ENCODE peak calls at places on chromosome 2, in ten cellular contexts. One of them, this sample, is unnamed.

GRCh38 chr2:222424729-222425671 is 657 bp downstream of the SGPP2 start:
- DNase-seq in Peyer's patch: peak; percentile 57
- DNase-seq in mucosa of descending colon: peak; percentile 56
- DNase-seq in fibroblast of villous mesenchyme: no peak
- DNase-seq in uterus: no peak
- DNase-seq in AG04450: no peak
- DNase-seq in neural progenitor cell: peak; percentile 44
- DNase-seq in CD8-positive, alpha-beta T cell: no peak
- DNase-seq in stomach: peak; percentile 46
- DNase-seq in lower lobe of right lung: peak; percentile 53
- DNase-seq in this sample: no peak

GRCh38 chr2:176934869-176935415 is 277.7 kb upstream of the HNRNPA3 start:
- DNase-seq in Peyer's patch: no peak
- DNase-seq in mucosa of descending colon: no peak
- DNase-seq in fibroblast of villous mesenchyme: peak; percentile 14
- DNase-seq in uterus: peak; percentile 17
- DNase-seq in AG04450: no peak
- DNase-seq in neural progenitor cell: no peak
- DNase-seq in CD8-positive, alpha-beta T cell: no peak
- DNase-seq in stomach: no peak
- DNase-seq in lower lobe of right lung: no peak
- DNase-seq in this sample: no peak

GRCh38 chr2:225670111-225670974 is 270.8 kb downstream of the NYAP2 start:
- DNase-seq in Peyer's patch: no peak
- DNase-seq in mucosa of descending colon: no peak
- DNase-seq in fibroblast of villous mesenchyme: peak; percentile 70
- DNase-seq in uterus: no peak
- DNase-seq in AG04450: peak; percentile 42
- DNase-seq in neural progenitor cell: peak; percentile 53
- DNase-seq in CD8-positive, alpha-beta T cell: no peak
- DNase-seq in stomach: no peak
- DNase-seq in lower lobe of right lung: no peak
- DNase-seq in this sample: peak; percentile 79

GRCh38 chr2:152624805-152625204 is 92.5 kb downstream of the PRPF40A start:
- DNase-seq in Peyer's patch: no peak
- DNase-seq in mucosa of descending colon: no peak
- DNase-seq in fibroblast of villous mesenchyme: peak; percentile 85
- DNase-seq in uterus: no peak
- DNase-seq in AG04450: no peak
- DNase-seq in neural progenitor cell: no peak
- DNase-seq in CD8-positive, alpha-beta T cell: no peak
- DNase-seq in stomach: no peak
- DNase-seq in lower lobe of right lung: no peak
- DNase-seq in this sample: peak; percentile 34

GRCh38 chr2:34979148-34979547 is 1376.4 kb upstream of the CRIM1 start:
- DNase-seq in Peyer's patch: no peak
- DNase-seq in mucosa of descending colon: no peak
- DNase-seq in fibroblast of villous mesenchyme: no peak
- DNase-seq in uterus: no peak
- DNase-seq in AG04450: no peak
- DNase-seq in neural progenitor cell: no peak
- DNase-seq in CD8-positive, alpha-beta T cell: no peak
- DNase-seq in stomach: no peak
- DNase-seq in lower lobe of right lung: no peak
- DNase-seq in this sample: no peak

GRCh38 chr2:224775638-224776037 is 59.5 kb upstream of the CCDC195 start:
- DNase-seq in Peyer's patch: no peak
- DNase-seq in mucosa of descending colon: no peak
- DNase-seq in fibroblast of villous mesenchyme: peak; percentile 40
- DNase-seq in uterus: no peak
- DNase-seq in AG04450: no peak
- DNase-seq in neural progenitor cell: no peak
- DNase-seq in CD8-positive, alpha-beta T cell: no peak
- DNase-seq in stomach: no peak
- DNase-seq in lower lobe of right lung: no peak
- DNase-seq in this sample: no peak

GRCh38 chr2:238378230-238379095 is 48.3 kb upstream of the ASB1 start:
- DNase-seq in Peyer's patch: no peak
- DNase-seq in mucosa of descending colon: no peak
- DNase-seq in fibroblast of villous mesenchyme: no peak
- DNase-seq in uterus: no peak
- DNase-seq in AG04450: no peak
- DNase-seq in neural progenitor cell: no peak
- DNase-seq in CD8-positive, alpha-beta T cell: no peak
- DNase-seq in stomach: no peak
- DNase-seq in lower lobe of right lung: no peak
- DNase-seq in this sample: no peak

GRCh38 chr2:223762853-223763252 is 74.5 kb downstream of the AP1S3 start:
- DNase-seq in Peyer's patch: no peak
- DNase-seq in mucosa of descending colon: no peak
- DNase-seq in fibroblast of villous mesenchyme: peak; percentile 31
- DNase-seq in uterus: no peak
- DNase-seq in AG04450: no peak
- DNase-seq in neural progenitor cell: no peak
- DNase-seq in CD8-positive, alpha-beta T cell: no peak
- DNase-seq in stomach: no peak
- DNase-seq in lower lobe of right lung: no peak
- DNase-seq in this sample: peak; percentile 79

GRCh38 chr2:147294825-147295392 is 549.9 kb upstream of the ACVR2A start:
- DNase-seq in Peyer's patch: no peak
- DNase-seq in mucosa of descending colon: no peak
- DNase-seq in fibroblast of villous mesenchyme: no peak
- DNase-seq in uterus: no peak
- DNase-seq in AG04450: no peak
- DNase-seq in neural progenitor cell: no peak
- DNase-seq in CD8-positive, alpha-beta T cell: no peak
- DNase-seq in stomach: no peak
- DNase-seq in lower lobe of right lung: no peak
- DNase-seq in this sample: no peak

GRCh38 chr2:175030380-175031271 is 25.4 kb upstream of the CHN1 start:
- DNase-seq in Peyer's patch: peak; percentile 49
- DNase-seq in mucosa of descending colon: no peak
- DNase-seq in fibroblast of villous mesenchyme: peak; percentile 49
- DNase-seq in uterus: no peak
- DNase-seq in AG04450: peak; percentile 8
- DNase-seq in neural progenitor cell: peak; percentile 78
- DNase-seq in CD8-positive, alpha-beta T cell: no peak
- DNase-seq in stomach: no peak
- DNase-seq in lower lobe of right lung: no peak
- DNase-seq in this sample: peak; percentile 81

DNA sequence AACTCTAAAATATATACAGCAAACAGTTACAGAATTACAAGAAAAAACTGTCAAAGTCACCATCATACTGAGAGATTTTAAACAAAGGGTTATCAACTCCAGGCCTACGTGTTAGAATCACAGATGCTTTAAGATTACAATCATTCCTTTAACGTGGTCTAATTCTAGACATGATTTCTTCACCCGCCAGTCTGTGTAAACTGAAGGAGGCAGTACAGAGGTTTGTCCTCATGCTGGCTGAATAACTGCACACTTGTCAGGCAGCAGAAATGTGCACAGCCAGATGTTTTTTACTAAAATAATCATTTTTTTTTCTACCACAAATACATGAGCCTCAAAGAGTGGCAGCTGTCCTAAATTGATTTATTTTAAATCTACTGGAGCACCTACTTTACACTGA is 15.5 kb upstream of the NEURL3 start:
- DNase-seq in Peyer's patch: no peak
- DNase-seq in mucosa of descending colon: no peak
- DNase-seq in fibroblast of villous mesenchyme: no peak
- DNase-seq in uterus: no peak
- DNase-seq in AG04450: no peak
- DNase-seq in neural progenitor cell: no peak
- DNase-seq in CD8-positive, alpha-beta T cell: no peak
- DNase-seq in stomach: no peak
- DNase-seq in lower lobe of right lung: no peak
- DNase-seq in this sample: no peak
- TF ChIP-seq CTCF in Peyer's patch: no peak
- TF ChIP-seq CTCF in mucosa of descending colon: no peak
- TF ChIP-seq CTCF in fibroblast of villous mesenchyme: no peak
- TF ChIP-seq CTCF in uterus: no peak
- TF ChIP-seq CTCF in AG04450: no peak
- TF ChIP-seq CTCF in neural progenitor cell: no peak
- TF ChIP-seq CTCF in CD8-positive, alpha-beta T cell: no peak
- TF ChIP-seq CTCF in stomach: no peak
- TF ChIP-seq CTCF in lower lobe of right lung: no peak
- TF ChIP-seq CTCF in this sample: no peak

GRCh38 chr2:96531366-96531765 is 5.2 kb upstream of the ARID5A start:
- DNase-seq in Peyer's patch: no peak
- DNase-seq in mucosa of descending colon: peak; percentile 31
- DNase-seq in fibroblast of villous mesenchyme: no peak
- DNase-seq in uterus: no peak
- DNase-seq in AG04450: no peak
- DNase-seq in neural progenitor cell: no peak
- DNase-seq in CD8-positive, alpha-beta T cell: no peak
- DNase-seq in stomach: no peak
- DNase-seq in lower lobe of right lung: no peak
- DNase-seq in this sample: no peak
- H3K4me3 ChIP-seq in Peyer's patch: no peak overlapping the region
- H3K4me3 ChIP-seq in mucosa of descending colon: no peak overlapping the region
- H3K4me3 ChIP-seq in fibroblast of villous mesenchyme: no peak overlapping the region
- H3K4me3 ChIP-seq in uterus: peak overlapping the region; percentile 28
- H3K4me3 ChIP-seq in AG04450: no peak overlapping the region
- H3K4me3 ChIP-seq in neural progenitor cell: peak overlapping the region; percentile 38
- H3K4me3 ChIP-seq in CD8-positive, alpha-beta T cell: peak overlapping the region; percentile 34
- H3K4me3 ChIP-seq in stomach: peak overlapping the region; percentile 35
- H3K4me3 ChIP-seq in lower lobe of right lung: peak overlapping the region; percentile 41
- H3K4me3 ChIP-seq in this sample: no peak overlapping the region

GRCh38 chr2:134774074-134774742 is 55.4 kb upstream of the TMEM163 start:
- DNase-seq in Peyer's patch: no peak
- DNase-seq in mucosa of descending colon: no peak
- DNase-seq in fibroblast of villous mesenchyme: no peak
- DNase-seq in uterus: no peak
- DNase-seq in AG04450: no peak
- DNase-seq in neural progenitor cell: no peak
- DNase-seq in CD8-positive, alpha-beta T cell: no peak
- DNase-seq in stomach: peak; percentile 50
- DNase-seq in lower lobe of right lung: no peak
- DNase-seq in this sample: no peak

GRCh38 chr2:134774786-134775641 is 56.2 kb upstream of the TMEM163 start:
- DNase-seq in Peyer's patch: no peak
- DNase-seq in mucosa of descending colon: no peak
- DNase-seq in fibroblast of villous mesenchyme: no peak
- DNase-seq in uterus: no peak
- DNase-seq in AG04450: no peak
- DNase-seq in neural progenitor cell: peak; percentile 69
- DNase-seq in CD8-positive, alpha-beta T cell: no peak
- DNase-seq in stomach: peak; percentile 42
- DNase-seq in lower lobe of right lung: no peak
- DNase-seq in this sample: no peak

GRCh38 chr2:134772493-134773169 is 53.8 kb upstream of the TMEM163 start:
- DNase-seq in Peyer's patch: no peak
- DNase-seq in mucosa of descending colon: no peak
- DNase-seq in fibroblast of villous mesenchyme: no peak
- DNase-seq in uterus: no peak
- DNase-seq in AG04450: no peak
- DNase-seq in neural progenitor cell: peak; percentile 15
- DNase-seq in CD8-positive, alpha-beta T cell: no peak
- DNase-seq in stomach: peak; percentile 30
- DNase-seq in lower lobe of right lung: no peak
- DNase-seq in this sample: no peak

GRCh38 chr2:134773372-134774073 is 54.7 kb upstream of the TMEM163 start:
- DNase-seq in Peyer's patch: no peak
- DNase-seq in mucosa of descending colon: no peak
- DNase-seq in fibroblast of villous mesenchyme: no peak
- DNase-seq in uterus: no peak
- DNase-seq in AG04450: no peak
- DNase-seq in neural progenitor cell: no peak
- DNase-seq in CD8-positive, alpha-beta T cell: no peak
- DNase-seq in stomach: peak; percentile 49
- DNase-seq in lower lobe of right lung: no peak
- DNase-seq in this sample: no peak

DNA sequence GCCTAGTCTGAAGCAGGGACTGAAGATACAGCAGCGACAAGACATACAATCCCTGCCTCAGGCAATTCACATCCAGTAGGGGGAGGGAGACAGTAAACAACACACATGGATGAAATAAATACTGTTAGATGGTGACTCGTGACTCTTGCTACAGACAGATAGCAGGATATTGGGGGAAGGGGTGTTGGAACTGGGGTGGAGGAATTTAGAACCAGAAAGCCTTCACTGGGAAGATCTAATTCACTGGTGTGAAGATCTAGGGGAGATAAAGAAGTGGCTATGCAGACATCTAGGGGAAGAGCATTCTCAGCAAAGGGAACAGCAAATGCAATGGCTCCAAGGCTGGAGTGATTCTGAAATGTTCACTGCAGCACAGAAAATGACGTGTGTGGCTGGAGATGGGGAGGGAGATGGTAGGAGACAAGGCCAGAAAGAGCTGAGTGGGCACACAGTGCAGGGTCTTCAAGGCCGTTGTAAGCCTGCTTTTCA is 52.6 kb upstream of the TMEM163 start:
- DNase-seq in Peyer's patch: no peak
- DNase-seq in mucosa of descending colon: no peak
- DNase-seq in fibroblast of villous mesenchyme: no peak
- DNase-seq in uterus: no peak
- DNase-seq in AG04450: no peak
- DNase-seq in neural progenitor cell: no peak
- DNase-seq in CD8-positive, alpha-beta T cell: no peak
- DNase-seq in stomach: no peak
- DNase-seq in lower lobe of right lung: no peak
- DNase-seq in this sample: no peak
- TF ChIP-seq CTCF in Peyer's patch: no peak
- TF ChIP-seq CTCF in mucosa of descending colon: no peak
- TF ChIP-seq CTCF in fibroblast of villous mesenchyme: no peak
- TF ChIP-seq CTCF in uterus: no peak
- TF ChIP-seq CTCF in AG04450: no peak
- TF ChIP-seq CTCF in neural progenitor cell: no peak
- TF ChIP-seq CTCF in CD8-positive, alpha-beta T cell: no peak
- TF ChIP-seq CTCF in stomach: no peak
- TF ChIP-seq CTCF in lower lobe of right lung: no peak
- TF ChIP-seq CTCF in this sample: no peak

DNA sequence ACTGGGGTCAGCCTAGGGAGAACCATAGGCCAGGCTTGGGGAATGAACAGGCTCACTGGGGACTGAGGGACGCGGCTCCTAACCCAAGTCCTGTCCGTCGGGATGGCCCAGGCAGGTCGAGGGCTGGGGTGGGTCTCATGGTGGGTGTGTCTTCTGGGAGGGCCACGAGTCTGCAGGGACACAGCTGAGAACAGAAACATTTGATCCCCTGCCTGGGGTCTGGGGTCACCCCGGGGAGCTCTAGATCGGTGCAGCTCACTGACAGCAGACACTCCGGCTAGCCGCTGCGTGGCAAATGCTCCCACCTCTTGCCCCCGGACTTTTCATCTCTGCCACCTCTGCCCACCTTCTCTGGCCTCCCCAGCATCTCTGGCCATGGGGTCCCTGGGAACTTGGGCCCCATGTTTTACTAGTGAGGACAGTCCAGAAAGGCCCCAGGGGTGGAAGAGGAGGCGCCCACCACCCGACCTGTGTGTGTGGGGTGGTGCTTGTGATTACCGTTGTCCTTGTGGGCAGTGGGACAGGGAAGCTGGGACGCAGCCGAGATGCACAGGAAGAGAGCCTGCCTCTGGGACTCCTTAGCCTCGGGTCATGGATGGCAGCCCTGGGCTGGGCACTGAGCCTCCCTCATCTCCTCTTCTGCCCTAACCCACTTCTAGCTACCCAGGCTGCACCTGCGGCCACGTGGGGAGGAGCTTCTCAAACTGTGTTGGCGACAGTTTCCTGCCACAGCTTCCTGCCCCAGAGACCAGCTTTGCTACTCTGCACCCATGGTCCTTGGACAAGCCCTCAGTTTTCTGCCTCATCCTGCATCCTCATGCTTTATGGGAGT is 4.9 kb downstream of the ZAP70 start:
- DNase-seq in Peyer's patch: peak; percentile 89
- DNase-seq in mucosa of descending colon: peak; percentile 60
- DNase-seq in fibroblast of villous mesenchyme: no peak
- DNase-seq in uterus: no peak
- DNase-seq in AG04450: no peak
- DNase-seq in neural progenitor cell: no peak
- DNase-seq in CD8-positive, alpha-beta T cell: peak; percentile 58
- DNase-seq in stomach: peak; percentile 39
- DNase-seq in lower lobe of right lung: no peak
- DNase-seq in this sample: no peak
- H3K4me3 ChIP-seq in Peyer's patch: peak overlapping the region; percentile 44
- H3K4me3 ChIP-seq in mucosa of descending colon: no peak overlapping the region
- H3K4me3 ChIP-seq in fibroblast of villous mesenchyme: no peak overlapping the region
- H3K4me3 ChIP-seq in uterus: no peak overlapping the region
- H3K4me3 ChIP-seq in AG04450: no peak overlapping the region
- H3K4me3 ChIP-seq in neural progenitor cell: no peak overlapping the region
- H3K4me3 ChIP-seq in CD8-positive, alpha-beta T cell: peak overlapping the region; percentile 91
- H3K4me3 ChIP-seq in stomach: no peak overlapping the region
- H3K4me3 ChIP-seq in lower lobe of right lung: peak overlapping the region; percentile 21
- H3K4me3 ChIP-seq in this sample: no peak overlapping the region

This sample was measured in choroid plexus epithelial cell.